ENCODE peak calls at places on chromosomes 12 and 14, in six cellular contexts. T, I, A, U, L and E are unnamed samples.

GRCh38 chr12:47894068-47894467 is 10.7 kb downstream of the VDR start:
- DNase-seq in L (no peak), U (no peak), I (no peak), A (no peak), T (no peak), E (no peak)

GRCh38 chr12:125159687-125160086 is 94.5 kb downstream of the AACS start:
- DNase-seq in L (no peak), A (no peak), T (no peak), I (no peak), U (no peak), E (no peak)

GRCh38 chr12:12979731-12980259 is 20.3 kb downstream of the HEBP1 start:
- DNase-seq in L (peak), T (no peak), A (no peak), I (peak), U (peak), E (peak)

GRCh38 chr14:68140111-68140741 is 320.6 kb downstream of the RAD51B start:
- DNase-seq in I (no peak), L (peak), T (peak), U (peak), A (peak), E (peak)

GRCh38 chr12:31506907-31507306 is 84.0 kb downstream of the DENND5B start:
- DNase-seq in A (no peak), I (no peak), L (peak), U (no peak), T (no peak), E (no peak)

GRCh38 chr12:42859612-42860011 is 270.1 kb upstream of the PRICKLE1 start:
- DNase-seq in I (no peak), T (no peak), U (no peak), A (no peak), L (no peak), E (no peak)

GRCh38 chr12:74689071-74689655 is 151.5 kb downstream of the ATXN7L3B start:
- DNase-seq in I (no peak), A (no peak), T (no peak), L (peak), U (no peak), E (peak)

GRCh38 chr14:32846821-32847220 is 91.9 kb upstream of the NPAS3 start:
- DNase-seq in I (no peak), U (no peak), L (no peak), A (no peak), T (no peak), E (no peak)

GRCh38 chr12:22287056-22287455 is 47.5 kb downstream of the ST8SIA1 start:
- DNase-seq in A (no peak), U (no peak), L (no peak), I (no peak), T (no peak), E (no peak)

GRCh38 chr12:104370989-104371870 is 67.7 kb downstream of the EID3 start:
- DNase-seq in T (peak), A (no peak), U (no peak), L (no peak), I (no peak), E (no peak)

GRCh38 chr14:84225243-84225642 is 1304.7 kb upstream of the FLRT2 start:
- DNase-seq in T (no peak), L (no peak), A (no peak), I (peak), U (peak), E (no peak)

GRCh38 chr12:7103837-7104236 is 5.2 kb downstream of the C1RL start:
- DNase-seq in U (no peak), T (no peak), L (no peak), A (no peak), I (no peak), E (no peak)

GRCh38 chr12:106113042-106113441 is 25.7 kb downstream of the NUAK1 start:
- DNase-seq in T (no peak), U (no peak), I (no peak), L (no peak), A (no peak), E (peak)

GRCh38 chr12:30746190-30746589 is 8.6 kb downstream of the CAPRIN2 start:
- DNase-seq in U (no peak), I (no peak), L (no peak), A (no peak), T (no peak), E (no peak)

GRCh38 chr14:99287269-99287942 is 15.4 kb upstream of the BCL11B start:
- DNase-seq in T (no peak), I (no peak), U (no peak), A (no peak), L (no peak), E (no peak)

GRCh38 chr12:87280356-87280755 is 748.8 kb downstream of the C12orf50 start:
- DNase-seq in T (no peak), A (no peak), L (no peak), I (no peak), U (no peak), E (no peak)

GRCh38 chr14:101726295-101726953 is 35.1 kb upstream of the PPP2R5C start:
- DNase-seq in U (no peak), I (no peak), L (no peak), A (no peak), T (no peak), E (no peak)

GRCh38 chr14:32470161-32470705 is 141.1 kb downstream of the AKAP6 start:
- DNase-seq in A (no peak), L (no peak), I (no peak), U (no peak), T (no peak), E (no peak)

GRCh38 chr12:65656904-65657351 is 167.4 kb upstream of the HMGA2 start:
- DNase-seq in U (no peak), A (no peak), I (no peak), L (peak), T (no peak), E (peak)

GRCh38 chr12:42921741-42922511 is 332.4 kb upstream of the PRICKLE1 start:
- DNase-seq in I (no peak), T (no peak), A (peak), U (no peak), L (no peak), E (peak)

GRCh38 chr14:90288646-90289355 is 32.4 kb downstream of the PSMC1 start:
- DNase-seq in A (no peak), U (peak), I (no peak), L (no peak), T (no peak), E (no peak)